ENCODE peak calls at places on chromosomes 12 and 14, in five cellular contexts. Q, H, W, K and M are unnamed samples.

GRCh38 chr14:46399049-46399448 is 252.5 kb downstream of the RPL10L start:
- DNase-seq in W (no peak), K (no peak), Q (no peak), H (peak), M (peak)

GRCh38 chr12:123134265-123134664 is 16.6 kb downstream of the PITPNM2 start:
- DNase-seq in Q (no peak), K (no peak), W (no peak), H (no peak), M (no peak)

GRCh38 chr12:123270380-123271181 is 1.1 kb downstream of the CDK2AP1 start:
- DNase-seq in W (no peak), K (peak), H (no peak), Q (peak), M (no peak)

GRCh38 chr14:88599761-88600439 is 37.1 kb downstream of the ZC3H14 start:
- DNase-seq in H (no peak), Q (no peak), K (no peak), W (no peak), M (no peak)

GRCh38 chr12:389138-390096 is at the start of gene KDM5A:
- DNase-seq in W (peak), H (no peak), K (peak), Q (peak), M (no peak)

GRCh38 chr14:83297361-83297760 is 1763.7 kb upstream of the SEL1L start:
- DNase-seq in Q (no peak), H (no peak), W (no peak), K (no peak), M (no peak)

GRCh38 chr12:2904260-2904659 is 13.6 kb downstream of the TULP3 start:
- DNase-seq in K (no peak), W (no peak), Q (no peak), H (no peak), M (no peak)

GRCh38 chr12:108911915-108912314 is 32.0 kb downstream of the DAO start:
- DNase-seq in H (no peak), Q (no peak), W (no peak), K (no peak), M (no peak)

GRCh38 chr12:55972045-55972843 is 1.6 kb upstream of the RAB5B start:
- DNase-seq in W (no peak), Q (no peak), H (no peak), K (peak), M (no peak)

GRCh38 chr12:57237653-57237951 is 8.1 kb downstream of the SHMT2 start:
- DNase-seq in Q (no peak), K (peak), W (no peak), H (no peak), M (no peak)

GRCh38 chr12:29428630-29429029 is 47.7 kb upstream of the ERGIC2 start:
- DNase-seq in Q (no peak), H (no peak), K (no peak), W (peak), M (no peak)

GRCh38 chr12:1935700-1936378 is 17.4 kb upstream of the CACNA2D4 start:
- DNase-seq in W (no peak), K (no peak), Q (no peak), H (no peak), M (no peak)

GRCh38 chr14:47929334-47929733 is 253.9 kb upstream of the MDGA2 start:
- DNase-seq in W (no peak), K (no peak), Q (no peak), H (no peak), M (no peak)

GRCh38 chr14:31926123-31926522 is 151.0 kb upstream of the ARHGAP5 start:
- DNase-seq in H (peak), K (peak), W (no peak), Q (no peak), M (peak)

GRCh38 chr12:116708826-116709756 is 28.8 kb downstream of the SPRING1 start:
- DNase-seq in H (peak), Q (peak), K (peak), W (peak), M (peak)

GRCh38 chr12:58491296-58491695 is 429.0 kb downstream of the LRIG3 start:
- DNase-seq in H (no peak), K (no peak), Q (no peak), W (no peak), M (no peak)

GRCh38 chr14:96249016-96249415 is 7.0 kb upstream of the BDKRB1 start:
- DNase-seq in Q (no peak), W (peak), K (no peak), H (no peak), M (no peak)

GRCh38 chr14:80475074-80475473 is 263.8 kb upstream of the DIO2 start:
- DNase-seq in Q (no peak), K (no peak), H (no peak), W (no peak), M (no peak)

GRCh38 chr14:71103662-71104484 is 196.6 kb downstream of the PCNX1 start:
- DNase-seq in H (peak), W (peak), Q (no peak), K (peak), M (peak)

GRCh38 chr14:102778616-102779351 is 1.5 kb downstream of the TRAF3 start:
- DNase-seq in H (no peak), W (no peak), Q (no peak), K (no peak), M (no peak)

GRCh38 chr12:101830391-101831325 is at the start of gene GNPTAB:
- DNase-seq in K (peak), Q (peak), W (peak), H (peak), M (peak)

GRCh38 chr12:79056775-79057174 is 192.2 kb downstream of the SYT1 start:
- DNase-seq in H (no peak), Q (no peak), K (no peak), W (no peak), M (no peak)

GRCh38 chr12:21337959-21338704 is 3.4 kb upstream of the SLCO1A2 start:
- DNase-seq in K (no peak), H (no peak), W (no peak), Q (no peak), M (no peak)